ENCODE peak calls at places on chromosomes 13 and 19, in nine cellular contexts. G is HCT116, V is lower lobe of right lung, O is tibial nerve, I is AG04450, A is fibroblast of lung, Q is A549, Y is hepatocyte, D is right lobe of liver. T is an unnamed sample. For H3K9me3, the result is how much of the 10 kb centered on the place peaks cover.

GRCh38 chr19:4567584-4568071 is 8.1 kb upstream of the SEMA6B start:
- DNase-seq in G (no peak), V (peak), O (peak), I (no peak), A (peak), Q (peak), Y (peak), D (peak), T (peak)

GRCh38 chr19:43441736-43442135 is 23.7 kb downstream of the LYPD3 start:
- DNase-seq in G (no peak), V (no peak), O (no peak), I (no peak), A (no peak), Q (no peak), Y (no peak), D (no peak), T (no peak)

GRCh38 chr13:30129411-30129810 is 177.9 kb downstream of the KATNAL1 start:
- DNase-seq in G (no peak), V (no peak), O (no peak), I (no peak), A (no peak), Q (no peak), Y (no peak), D (no peak), T (no peak)

GRCh38 chr13:24134772-24135171 is 25.7 kb upstream of the SPATA13 start:
- DNase-seq in G (no peak), V (no peak), O (no peak), I (no peak), A (no peak), Q (no peak), Y (no peak), D (no peak), T (no peak)

GRCh38 chr19:17385878-17386611 is 8.0 kb downstream of the CCDC194 start:
- DNase-seq in G (no peak), V (peak), O (peak), I (no peak), A (peak), Q (peak), Y (peak), D (peak), T (peak)

GRCh38 chr13:78660130-78660857 is 1.3 kb upstream of the OBI1 start:
- DNase-seq in G (no peak), V (no peak), O (peak), I (no peak), A (peak), Q (peak), Y (no peak), D (peak), T (no peak)

GRCh38 chr13:40626977-40627376 is 39.5 kb downstream of the FOXO1 start:
- DNase-seq in G (no peak), V (no peak), O (no peak), I (no peak), A (no peak), Q (no peak), Y (no peak), D (no peak), T (no peak)

GRCh38 chr13:22596157-22596863 is 584.5 kb upstream of the SGCG start:
- DNase-seq in G (no peak), V (no peak), O (no peak), I (no peak), A (no peak), Q (no peak), Y (peak), D (no peak), T (no peak)

GRCh38 chr19:29576043-29576442 is 30.0 kb upstream of the POP4 start:
- DNase-seq in G (no peak), V (no peak), O (no peak), I (no peak), A (no peak), Q (no peak), Y (no peak), D (no peak), T (no peak)

GRCh38 chr19:55670280-55671053 is 4.6 kb upstream of the EPN1 start:
- DNase-seq in G (no peak), V (peak), O (no peak), I (no peak), A (no peak), Q (peak), Y (no peak), D (peak), T (no peak)

GRCh38 chr13:78621086-78621485 is 17.7 kb upstream of the POU4F1 start:
- DNase-seq in G (no peak), V (no peak), O (no peak), I (no peak), A (no peak), Q (no peak), Y (no peak), D (no peak), T (no peak)

GRCh38 chr13:94480672-94481145 is 1.2 kb upstream of the DCT start:
- DNase-seq in G (no peak), V (no peak), O (peak), I (no peak), A (peak), Q (no peak), Y (peak), D (no peak), T (peak)

GRCh38 chr19:19657397-19657783 is 6.1 kb downstream of the ATP13A1 start:
- DNase-seq in G (no peak), V (no peak), O (no peak), I (no peak), A (no peak), Q (no peak), Y (no peak), D (no peak), T (peak)

GRCh38 chr19:54302252-54302651 is 10.7 kb downstream of the LILRA5 start:
- DNase-seq in G (no peak), V (no peak), O (no peak), I (no peak), A (no peak), Q (no peak), Y (no peak), D (no peak), T (no peak)

GRCh38 chr19:56839665-56840451 is 668 bp downstream of the PEG3 start:
- DNase-seq in G (no peak), V (peak), O (peak), I (no peak), A (peak), Q (no peak), Y (no peak), D (peak), T (peak)

GRCh38 chr13:34161829-34162544 is 344.0 kb downstream of the RFC3 start:
- DNase-seq in G (no peak), V (no peak), O (no peak), I (peak), A (peak), Q (peak), Y (peak), D (no peak), T (peak)

GRCh38 chr13:33213797-33214196 is 71.8 kb downstream of the STARD13 start:
- DNase-seq in G (no peak), V (no peak), O (no peak), I (no peak), A (peak), Q (no peak), Y (no peak), D (no peak), T (peak)

GRCh38 chr13:46803586-46803985 is 6.6 kb upstream of the ESD start:
- DNase-seq in G (no peak), V (no peak), O (no peak), I (no peak), A (no peak), Q (no peak), Y (no peak), D (no peak), T (no peak)

GRCh38 chr19:56404705-56405056 is 549 bp downstream of the ZNF583 start:
- DNase-seq in G (no peak), V (no peak), O (no peak), I (no peak), A (no peak), Q (no peak), Y (no peak), D (no peak), T (no peak)

GRCh38 chr19:41351339-41352245 is 2.1 kb downstream of the TGFB1 start:
- DNase-seq in G (no peak), V (peak), O (peak), I (no peak), A (no peak), Q (no peak), Y (peak), D (peak), T (peak)

GRCh38 chr13:77337159-77337558 is 10.3 kb upstream of the MYCBP2 start:
- DNase-seq in G (no peak), V (no peak), O (no peak), I (no peak), A (no peak), Q (no peak), Y (no peak), D (no peak), T (peak)

GRCh38 chr13:110528911-110529310 is 32.6 kb downstream of the RAB20 start:
- DNase-seq in G (no peak), V (no peak), O (no peak), I (no peak), A (no peak), Q (no peak), Y (no peak), D (no peak), T (no peak)

GRCh38 chr13:98910501-98910951 is 67.3 kb downstream of the DOCK9 start:
- DNase-seq in G (peak), V (no peak), O (no peak), I (no peak), A (peak), Q (peak), Y (no peak), D (no peak), T (no peak)

GRCh38 chr19:4449022-4449825 is 8.4 kb downstream of the UBXN6 start:
- DNase-seq in G (no peak), V (no peak), O (no peak), I (no peak), A (peak), Q (no peak), Y (no peak), D (peak), T (no peak)

GRCh38 chr13:36769126-36769525 is 49.9 kb upstream of the RFXAP start:
- DNase-seq in G (no peak), V (no peak), O (no peak), I (no peak), A (no peak), Q (no peak), Y (no peak), D (no peak), T (no peak)

GRCh38 chr13:31199527-31199848 is 287 bp upstream of the B3GLCT start:
- DNase-seq in G (no peak), V (no peak), O (no peak), I (no peak), A (no peak), Q (no peak), Y (no peak), D (no peak), T (no peak)

GRCh38 chr13:109700176-109700575 is 86.2 kb downstream of the IRS2 start:
- DNase-seq in G (no peak), V (peak), O (peak), I (no peak), A (peak), Q (peak), Y (peak), D (no peak), T (peak)

GRCh38 chr19:38899447-38900219 is at the start of the genes NFKBIB and SIRT2:
- DNase-seq in G (peak), V (peak), O (peak), I (peak), A (peak), Q (peak), Y (peak), D (peak), T (peak)
- H3K9me3 ChIP-seq in G (under half), V (under half), O (under half), I (under half), A (under half), Q (under half), Y (under half), D (under half), T (under half)

DNA sequence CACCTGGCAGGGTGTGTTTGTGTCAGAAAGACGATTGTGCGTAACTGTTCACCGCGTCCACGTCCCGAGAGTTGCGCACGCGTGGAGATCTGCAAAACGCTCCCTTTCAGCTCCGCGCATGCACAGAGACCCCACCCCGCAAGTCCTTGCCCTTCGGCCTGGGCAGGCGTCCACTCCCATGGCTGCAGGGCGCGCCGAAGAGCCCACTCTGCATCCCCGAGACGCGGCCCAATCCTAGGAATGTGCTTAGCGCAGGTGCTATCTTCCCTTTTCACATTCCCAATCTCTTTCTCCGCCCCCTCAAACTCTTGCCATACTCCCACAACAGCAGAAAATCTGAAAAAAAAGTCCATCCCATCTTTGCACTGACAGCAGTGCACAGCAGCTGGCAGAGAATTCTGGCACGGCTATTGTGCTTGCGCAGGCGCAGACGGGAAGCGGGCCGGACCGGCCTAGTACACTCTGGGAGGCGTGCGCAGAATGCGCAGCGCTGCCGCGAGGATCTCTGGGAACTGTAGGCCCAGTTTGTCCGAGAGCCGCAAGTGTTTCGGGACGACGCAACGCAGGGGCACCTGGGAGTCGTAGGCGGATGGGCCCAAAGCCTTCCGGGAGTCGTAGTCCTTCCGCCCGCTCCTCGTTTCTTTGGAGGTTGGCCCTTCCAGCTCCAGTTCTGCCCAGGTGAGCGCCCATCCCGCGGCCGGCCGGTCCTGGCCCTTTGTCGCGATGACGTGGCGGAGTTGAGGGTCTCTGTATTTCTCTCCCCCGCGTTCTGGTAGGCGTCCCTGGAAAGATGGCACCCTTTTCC is 23.1 kb downstream of the ZNF175 start:
- DNase-seq in G (peak), V (peak), O (peak), I (peak), A (peak), Q (peak), Y (peak), D (peak), T (peak)
- H3K27ac ChIP-seq in G (no peak), V (peak), O (peak), I (peak), A (peak), Q (peak), Y (no peak), D (no peak), T (peak)

DNA sequence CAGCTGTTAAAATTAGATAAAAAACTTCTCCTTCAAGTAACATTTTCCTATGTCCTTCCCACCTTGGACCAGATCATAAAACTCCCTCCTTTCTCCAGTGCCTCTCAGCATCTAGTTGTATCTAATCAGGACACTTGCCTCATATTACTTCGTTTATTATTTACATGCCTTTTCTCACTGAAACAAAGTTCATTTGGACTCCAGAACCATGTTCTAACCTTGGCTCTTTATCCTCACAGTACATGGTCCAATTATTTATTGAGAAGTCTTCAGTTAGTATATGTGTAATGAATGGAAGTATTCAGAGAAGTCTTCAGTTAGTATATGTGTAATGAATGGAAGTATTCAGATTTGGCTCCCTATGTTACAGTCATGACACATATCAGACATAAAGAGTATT is 342.7 kb downstream of the OXGR1 start:
- DNase-seq in G (no peak), V (no peak), O (no peak), I (no peak), A (no peak), Q (no peak), Y (no peak), D (no peak), T (no peak)
- TF ChIP-seq CTCF in G (no peak), V (no peak), O (no peak), I (no peak), A (no peak), Q (no peak), Y (no peak), D (no peak), T (no peak)

GRCh38 chr19:12141405-12141736 is 1.2 kb upstream of the ZNF20 start:
- DNase-seq in G (no peak), V (no peak), O (no peak), I (no peak), A (no peak), Q (no peak), Y (no peak), D (no peak), T (no peak)

GRCh38 chr19:12140545-12141404 is 625 bp upstream of the ZNF20 start:
- DNase-seq in G (peak), V (peak), O (peak), I (peak), A (peak), Q (peak), Y (peak), D (peak), T (peak)

GRCh38 chr19:12139885-12140544 is at the start of gene ZNF20:
- DNase-seq in G (peak), V (peak), O (peak), I (peak), A (peak), Q (peak), Y (peak), D (peak), T (peak)

GRCh38 chr19:12139309-12139708 is 841 bp downstream of the ZNF20 start:
- DNase-seq in G (no peak), V (no peak), O (no peak), I (no peak), A (no peak), Q (no peak), Y (no peak), D (no peak), T (no peak)

DNA sequence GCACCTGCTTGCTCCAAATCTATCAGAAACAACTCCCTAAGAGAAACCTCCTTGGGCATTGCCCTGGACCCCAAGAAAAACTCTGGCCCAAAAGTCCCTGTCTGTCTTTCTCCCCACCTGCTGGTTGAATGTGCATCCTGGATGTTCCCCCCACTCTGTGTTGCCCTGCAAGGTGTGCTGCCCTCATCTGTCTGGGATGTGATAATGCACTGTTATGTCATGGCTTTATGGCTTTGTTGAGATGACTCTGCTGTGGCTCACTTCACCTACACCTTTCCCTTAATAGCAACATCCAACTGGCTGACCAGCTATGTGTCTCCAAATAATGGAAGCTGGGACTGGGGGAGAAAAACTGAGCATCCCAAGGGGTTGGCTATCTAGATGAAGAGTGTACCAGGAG is 2.6 kb downstream of the ZNF20 start:
- DNase-seq in G (no peak), V (no peak), O (no peak), I (no peak), A (no peak), Q (no peak), Y (no peak), D (no peak), T (peak)
- H3K9me3 ChIP-seq in G (under half), V (under half), O (under half), I (under half), A (under half), Q (under half), Y (under half), D (under half), T (under half)

GRCh38 chr13:51822106-51822840 is 18.3 kb upstream of the DHRS12 start:
- DNase-seq in G (no peak), V (no peak), O (no peak), I (no peak), A (no peak), Q (no peak), Y (no peak), D (no peak), T (peak)

GRCh38 chr13:51819544-51819943 is 15.6 kb upstream of the DHRS12 start:
- DNase-seq in G (no peak), V (no peak), O (no peak), I (no peak), A (no peak), Q (no peak), Y (no peak), D (no peak), T (no peak)

GRCh38 chr13:51823861-51824260 is 19.9 kb upstream of the DHRS12 start:
- DNase-seq in G (no peak), V (no peak), O (no peak), I (no peak), A (no peak), Q (no peak), Y (no peak), D (no peak), T (no peak)

GRCh38 chr13:51823351-51823750 is 19.4 kb upstream of the DHRS12 start:
- DNase-seq in G (no peak), V (no peak), O (no peak), I (no peak), A (no peak), Q (no peak), Y (no peak), D (no peak), T (no peak)

GRCh38 chr13:51821666-51822065 is 17.7 kb upstream of the DHRS12 start:
- DNase-seq in G (no peak), V (no peak), O (no peak), I (no peak), A (no peak), Q (no peak), Y (no peak), D (no peak), T (no peak)
- H3K27ac ChIP-seq in G (no peak), V (no peak), O (no peak), I (no peak), A (no peak), Q (no peak), Y (no peak), D (no peak), T (no peak)

GRCh38 chr19:7832009-7832408 is 2.0 kb downstream of the EVI5L start:
- DNase-seq in G (no peak), V (no peak), O (no peak), I (no peak), A (no peak), Q (no peak), Y (no peak), D (peak), T (no peak)

GRCh38 chr19:7830272-7830771 is 304 bp downstream of the EVI5L start:
- DNase-seq in G (no peak), V (peak), O (no peak), I (no peak), A (no peak), Q (no peak), Y (no peak), D (peak), T (no peak)

GRCh38 chr19:7830823-7831222 is 805 bp downstream of the EVI5L start:
- DNase-seq in G (no peak), V (no peak), O (no peak), I (no peak), A (no peak), Q (no peak), Y (no peak), D (peak), T (no peak)

GRCh38 chr19:7832781-7833180 is 2.8 kb downstream of the EVI5L start:
- DNase-seq in G (no peak), V (no peak), O (no peak), I (no peak), A (no peak), Q (no peak), Y (no peak), D (no peak), T (no peak)

DNA sequence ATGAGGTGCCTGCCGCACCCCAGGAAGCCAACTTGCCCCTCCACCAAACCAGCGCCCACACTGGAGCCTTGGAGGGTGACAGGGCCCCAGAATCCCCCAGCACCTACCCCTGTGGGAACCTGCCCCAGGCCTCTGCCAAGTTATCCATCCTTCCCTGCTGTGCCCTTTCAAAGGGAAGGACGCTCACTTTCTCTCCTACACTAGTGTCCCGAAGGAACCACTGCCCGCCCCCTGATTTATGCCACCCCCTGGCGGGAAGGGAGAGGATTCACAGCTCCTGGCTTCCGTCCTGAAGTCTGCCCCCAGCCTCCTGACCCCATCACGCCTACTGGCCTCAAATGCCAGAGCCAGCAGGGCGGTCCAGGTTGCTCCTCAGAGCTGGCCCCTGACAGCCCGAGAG is 1.4 kb downstream of the EVI5L start:
- DNase-seq in G (peak), V (no peak), O (no peak), I (no peak), A (peak), Q (peak), Y (peak), D (peak), T (peak)
- TF ChIP-seq CTCF in G (peak), V (no peak), O (peak), I (peak), A (peak), Q (peak), Y (no peak), D (no peak), T (peak)

GRCh38 chr19:37413243-37414084 is 42.6 kb downstream of the ZNF527 start:
- DNase-seq in G (no peak), V (no peak), O (no peak), I (no peak), A (peak), Q (peak), Y (no peak), D (no peak), T (no peak)
- H3K9me3 ChIP-seq in G (under half), V (half or more), O (half or more), I (under half), A (under half), Q (half or more), Y (half or more), D (half or more), T (under half)

T was measured in WERI-Rb-1.